ENCODE peak calls at places on chromosomes 13 and 19, in six cellular contexts. C is neural progenitor cell, T is BE2C, Z is neural crest cell, B is uterus, Y is LNCaP clone FGC. G is an unnamed sample.

GRCh38 chr13:39577833-39578232 is 25.2 kb downstream of the LHFPL6 start:
- DNase-seq in C (no peak), T (peak; percentile 23), Z (no peak), B (no peak), Y (no peak), G (no peak)

GRCh38 chr19:7692417-7693088 is 9.4 kb downstream of the FCER2 start:
- DNase-seq in C (no peak), T (no peak), Z (no peak), B (no peak), Y (no peak), G (no peak)

GRCh38 chr19:32337176-32337808 is 8.1 kb upstream of the ZNF507 start:
- DNase-seq in C (no peak), T (no peak), Z (no peak), B (no peak), Y (no peak), G (no peak)

GRCh38 chr19:32269831-32270230 is 75.6 kb upstream of the ZNF507 start:
- DNase-seq in C (no peak), T (no peak), Z (no peak), B (no peak), Y (peak; percentile 75), G (no peak)

GRCh38 chr19:8366961-8367326 is 3.0 kb downstream of the ANGPTL4 start:
- DNase-seq in C (no peak), T (no peak), Z (no peak), B (peak; percentile 59), Y (no peak), G (no peak)

GRCh38 chr19:22945560-22945959 is 57.4 kb downstream of the ZNF728 start:
- DNase-seq in C (peak; percentile 33), T (peak; percentile 26), Z (no peak), B (no peak), Y (peak; percentile 23), G (no peak)

GRCh38 chr13:111242585-111242984 is 77.9 kb upstream of the TEX29 start:
- DNase-seq in C (no peak), T (no peak), Z (no peak), B (no peak), Y (no peak), G (no peak)

GRCh38 chr13:75091707-75092106 is 390.3 kb downstream of the TBC1D4 start:
- DNase-seq in C (no peak), T (no peak), Z (no peak), B (no peak), Y (no peak), G (no peak)

GRCh38 chr19:35525873-35526272 is 2.2 kb downstream of the SBSN start:
- DNase-seq in C (no peak), T (no peak), Z (no peak), B (no peak), Y (no peak), G (no peak)

GRCh38 chr19:38134538-38135149 is 89.4 kb downstream of the DPF1 start:
- DNase-seq in C (peak; percentile 78), T (peak; percentile 57), Z (peak; percentile 57), B (no peak), Y (no peak), G (peak; percentile 59)

GRCh38 chr19:10887616-10888367 is 16.4 kb downstream of the CARM1 start:
- DNase-seq in C (no peak), T (no peak), Z (no peak), B (no peak), Y (no peak), G (no peak)

GRCh38 chr13:93249259-93249917 is 22.8 kb downstream of the GPC6 start:
- DNase-seq in C (no peak), T (no peak), Z (no peak), B (no peak), Y (no peak), G (no peak)

GRCh38 chr19:39024875-39025641 is 7.3 kb downstream of the FBXO27 start:
- DNase-seq in C (no peak), T (no peak), Z (no peak), B (no peak), Y (no peak), G (no peak)

GRCh38 chr13:108313382-108313781 is 43.9 kb downstream of the TNFSF13B start:
- DNase-seq in C (no peak), T (no peak), Z (no peak), B (no peak), Y (no peak), G (no peak)

GRCh38 chr13:91904597-91904996 is 506.2 kb downstream of the GPC5 start:
- DNase-seq in C (no peak), T (no peak), Z (no peak), B (no peak), Y (no peak), G (no peak)

DNA sequence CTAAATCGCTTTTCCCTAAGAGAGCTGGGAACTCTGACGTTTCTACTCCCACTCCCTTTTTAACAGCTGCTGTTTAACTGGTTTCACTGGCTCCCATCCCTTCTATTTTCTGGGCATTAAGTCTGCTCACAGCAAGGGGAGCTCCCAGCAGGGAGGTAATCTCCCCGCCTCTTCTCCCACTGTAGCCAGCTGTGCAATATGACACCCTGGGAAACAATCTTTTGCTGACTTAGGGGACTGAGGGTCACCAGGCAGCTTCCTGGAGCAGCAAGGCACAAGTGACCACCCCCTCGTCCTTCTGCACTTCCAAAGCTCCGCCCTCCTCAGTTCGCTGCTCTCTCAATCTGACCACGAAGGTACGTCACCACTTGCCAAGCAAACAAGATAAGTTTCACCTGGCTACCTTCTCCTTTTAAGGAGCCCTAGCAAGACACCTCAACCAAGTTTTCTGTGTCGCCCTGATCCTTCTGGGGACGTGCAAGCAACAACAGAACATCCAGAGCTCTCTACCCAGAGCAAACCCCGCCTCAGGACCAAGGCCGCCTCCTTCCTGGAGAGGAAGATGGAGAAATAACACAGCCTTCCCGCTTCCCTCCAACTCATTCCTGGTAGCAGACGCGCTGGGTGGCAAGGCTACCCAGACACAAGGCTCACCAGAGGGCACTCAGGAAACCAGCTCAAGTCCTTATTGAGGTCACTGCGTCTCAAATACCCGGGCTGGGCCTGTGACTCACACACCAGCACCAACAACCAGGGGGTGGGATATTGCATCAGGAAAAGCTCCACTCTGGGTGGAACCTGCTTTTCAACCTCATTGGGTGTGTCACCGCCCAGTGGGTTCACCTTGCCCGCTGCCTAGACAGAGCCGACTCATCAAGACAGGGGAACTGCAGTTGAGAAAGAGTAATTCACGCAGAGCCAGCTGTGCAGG is 92.4 kb downstream of the STK24 start:
- DNase-seq in C (peak; percentile 85), T (no peak), Z (peak; percentile 26), B (peak; percentile 77), Y (peak; percentile 84), G (peak; percentile 38)
- TF ChIP-seq CTCF in C (no peak), T (no peak), Z (no peak), B (no peak), Y (no peak), G (no peak)

GRCh38 chr13:98147521-98147920 is 4.6 kb downstream of the FARP1 start:
- DNase-seq in C (no peak), T (no peak), Z (no peak), B (no peak), Y (no peak), G (no peak)
- TF ChIP-seq CTCF in C (no peak), T (no peak), Z (no peak), B (no peak), Y (no peak), G (no peak)

GRCh38 chr19:14473073-14473790 is 1.9 kb downstream of the PTGER1 start:
- DNase-seq in C (no peak), T (no peak), Z (no peak), B (no peak), Y (no peak), G (no peak)
- TF ChIP-seq CTCF in C (no peak), T (no peak), Z (no peak), B (no peak), Y (no peak), G (no peak)

GRCh38 chr19:47357788-47358680 is 8.9 kb downstream of the DHX34 start:
- DNase-seq in C (peak; percentile 27), T (no peak), Z (no peak), B (no peak), Y (no peak), G (peak; percentile 26)
- TF ChIP-seq CTCF in C (peak; percentile 38), T (peak; percentile 33), Z (peak; percentile 31), B (no peak), Y (no peak), G (peak; percentile 46)

GRCh38 chr19:16940626-16941025 is 51.8 kb downstream of the F2RL3 start:
- DNase-seq in C (no peak), T (no peak), Z (no peak), B (no peak), Y (no peak), G (no peak)

GRCh38 chr19:16934489-16934888 is 45.7 kb downstream of the F2RL3 start:
- DNase-seq in C (no peak), T (no peak), Z (no peak), B (no peak), Y (no peak), G (no peak)

GRCh38 chr19:16931306-16931705 is 42.5 kb downstream of the F2RL3 start:
- DNase-seq in C (no peak), T (no peak), Z (no peak), B (no peak), Y (no peak), G (no peak)

GRCh38 chr19:16938211-16938610 is 49.4 kb downstream of the F2RL3 start:
- DNase-seq in C (no peak), T (no peak), Z (no peak), B (no peak), Y (no peak), G (no peak)

GRCh38 chr19:16936901-16937300 is 48.1 kb downstream of the F2RL3 start:
- DNase-seq in C (no peak), T (no peak), Z (no peak), B (no peak), Y (no peak), G (no peak)
- TF ChIP-seq CTCF in C (no peak), T (no peak), Z (no peak), B (no peak), Y (no peak), G (no peak)

DNA sequence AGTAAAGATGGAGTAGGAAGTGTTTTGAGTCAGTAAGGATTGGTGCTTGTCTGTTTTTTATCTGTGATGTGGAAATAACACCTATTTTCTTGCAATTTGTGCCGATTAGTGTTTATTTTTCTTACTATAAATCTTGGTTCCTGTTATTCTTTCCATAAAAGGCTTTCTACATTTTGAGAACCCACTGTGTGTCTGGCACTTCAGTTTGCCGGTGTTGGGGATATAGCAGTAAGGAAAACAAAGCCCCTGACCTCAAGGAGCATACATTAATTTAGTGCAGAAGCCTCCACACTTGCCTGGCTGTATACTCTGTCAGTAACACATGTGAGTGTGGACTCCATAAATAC is 35.6 kb upstream of the GARRE1 start:
- DNase-seq in C (no peak), T (no peak), Z (no peak), B (no peak), Y (no peak), G (no peak)
- TF ChIP-seq CTCF in C (no peak), T (no peak), Z (no peak), B (no peak), Y (no peak), G (no peak)

G was measured in endothelial cell.